ENCODE peak calls at places on chromosomes 12 and 14, in five cellular contexts. One of them, this sample, is unnamed.

GRCh38 chr12:65565601-65566560 is 258.4 kb upstream of the HMGA2 start:
- DNase-seq in NCI-H345: no peak
- DNase-seq in M059J: peak
- DNase-seq in stimulated activated CD4-positive, alpha-beta T cell treated with anti-CD3 and anti-CD28 coated beads, Interleukin-12 subunit alpha, Interleukin-12 subunit beta, amount 100 ng/mL, for 4 hours: no peak
- DNase-seq in glutamatergic neuron: no peak
- DNase-seq in this sample: peak

GRCh38 chr12:48084066-48084465 is 21.8 kb downstream of the SENP1 start:
- DNase-seq in NCI-H345: no peak
- DNase-seq in stimulated activated CD4-positive, alpha-beta T cell treated with anti-CD3 and anti-CD28 coated beads, Interleukin-12 subunit alpha, Interleukin-12 subunit beta, amount 100 ng/mL, for 4 hours: no peak
- DNase-seq in M059J: peak
- DNase-seq in glutamatergic neuron: no peak
- DNase-seq in this sample: no peak

GRCh38 chr14:94406910-94407309 is 18.5 kb upstream of the SERPINA1 start:
- DNase-seq in M059J: no peak
- DNase-seq in NCI-H345: no peak
- DNase-seq in stimulated activated CD4-positive, alpha-beta T cell treated with anti-CD3 and anti-CD28 coated beads, Interleukin-12 subunit alpha, Interleukin-12 subunit beta, amount 100 ng/mL, for 4 hours: no peak
- DNase-seq in glutamatergic neuron: no peak
- DNase-seq in this sample: no peak

GRCh38 chr12:50058743-50059312 is 1.4 kb downstream of the ASIC1 start:
- DNase-seq in M059J: no peak
- DNase-seq in glutamatergic neuron: no peak
- DNase-seq in NCI-H345: no peak
- DNase-seq in stimulated activated CD4-positive, alpha-beta T cell treated with anti-CD3 and anti-CD28 coated beads, Interleukin-12 subunit alpha, Interleukin-12 subunit beta, amount 100 ng/mL, for 4 hours: no peak
- DNase-seq in this sample: no peak

GRCh38 chr12:20210795-20211194 is 157.5 kb upstream of the PDE3A start:
- DNase-seq in stimulated activated CD4-positive, alpha-beta T cell treated with anti-CD3 and anti-CD28 coated beads, Interleukin-12 subunit alpha, Interleukin-12 subunit beta, amount 100 ng/mL, for 4 hours: no peak
- DNase-seq in M059J: no peak
- DNase-seq in NCI-H345: no peak
- DNase-seq in glutamatergic neuron: no peak
- DNase-seq in this sample: no peak

GRCh38 chr14:105864651-105865265 is 338.4 kb downstream of the TMEM121 start:
- DNase-seq in NCI-H345: no peak
- DNase-seq in glutamatergic neuron: no peak
- DNase-seq in stimulated activated CD4-positive, alpha-beta T cell treated with anti-CD3 and anti-CD28 coated beads, Interleukin-12 subunit alpha, Interleukin-12 subunit beta, amount 100 ng/mL, for 4 hours: no peak
- DNase-seq in M059J: no peak
- DNase-seq in this sample: no peak

GRCh38 chr12:91276529-91276928 is 93.9 kb upstream of the DCN start:
- DNase-seq in glutamatergic neuron: no peak
- DNase-seq in M059J: no peak
- DNase-seq in stimulated activated CD4-positive, alpha-beta T cell treated with anti-CD3 and anti-CD28 coated beads, Interleukin-12 subunit alpha, Interleukin-12 subunit beta, amount 100 ng/mL, for 4 hours: no peak
- DNase-seq in NCI-H345: no peak
- DNase-seq in this sample: no peak

GRCh38 chr14:35343709-35344474 is 51.7 kb downstream of the PSMA6 start:
- DNase-seq in glutamatergic neuron: no peak
- DNase-seq in M059J: no peak
- DNase-seq in stimulated activated CD4-positive, alpha-beta T cell treated with anti-CD3 and anti-CD28 coated beads, Interleukin-12 subunit alpha, Interleukin-12 subunit beta, amount 100 ng/mL, for 4 hours: no peak
- DNase-seq in NCI-H345: no peak
- DNase-seq in this sample: no peak

GRCh38 chr12:30643366-30643765 is 52.3 kb downstream of the IPO8 start:
- DNase-seq in M059J: peak
- DNase-seq in stimulated activated CD4-positive, alpha-beta T cell treated with anti-CD3 and anti-CD28 coated beads, Interleukin-12 subunit alpha, Interleukin-12 subunit beta, amount 100 ng/mL, for 4 hours: no peak
- DNase-seq in NCI-H345: no peak
- DNase-seq in glutamatergic neuron: no peak
- DNase-seq in this sample: peak

GRCh38 chr12:4395818-4396217 is 16.3 kb upstream of the FGF23 start:
- DNase-seq in NCI-H345: no peak
- DNase-seq in stimulated activated CD4-positive, alpha-beta T cell treated with anti-CD3 and anti-CD28 coated beads, Interleukin-12 subunit alpha, Interleukin-12 subunit beta, amount 100 ng/mL, for 4 hours: no peak
- DNase-seq in M059J: no peak
- DNase-seq in glutamatergic neuron: no peak
- DNase-seq in this sample: no peak

GRCh38 chr12:25552681-25553080 is 402 bp downstream of the LMNTD1 start:
- DNase-seq in NCI-H345: no peak
- DNase-seq in glutamatergic neuron: no peak
- DNase-seq in M059J: peak
- DNase-seq in stimulated activated CD4-positive, alpha-beta T cell treated with anti-CD3 and anti-CD28 coated beads, Interleukin-12 subunit alpha, Interleukin-12 subunit beta, amount 100 ng/mL, for 4 hours: no peak
- DNase-seq in this sample: peak

GRCh38 chr14:88352299-88353097 is 29.4 kb upstream of the KCNK10 start:
- DNase-seq in M059J: peak
- DNase-seq in NCI-H345: peak
- DNase-seq in glutamatergic neuron: no peak
- DNase-seq in stimulated activated CD4-positive, alpha-beta T cell treated with anti-CD3 and anti-CD28 coated beads, Interleukin-12 subunit alpha, Interleukin-12 subunit beta, amount 100 ng/mL, for 4 hours: no peak
- DNase-seq in this sample: no peak

GRCh38 chr12:63308701-63309100 is 157.7 kb upstream of the AVPR1A start:
- DNase-seq in glutamatergic neuron: no peak
- DNase-seq in NCI-H345: no peak
- DNase-seq in stimulated activated CD4-positive, alpha-beta T cell treated with anti-CD3 and anti-CD28 coated beads, Interleukin-12 subunit alpha, Interleukin-12 subunit beta, amount 100 ng/mL, for 4 hours: no peak
- DNase-seq in M059J: no peak
- DNase-seq in this sample: peak

GRCh38 chr12:7108042-7108927 is 729 bp downstream of the C1RL start:
- DNase-seq in stimulated activated CD4-positive, alpha-beta T cell treated with anti-CD3 and anti-CD28 coated beads, Interleukin-12 subunit alpha, Interleukin-12 subunit beta, amount 100 ng/mL, for 4 hours: peak
- DNase-seq in M059J: peak
- DNase-seq in glutamatergic neuron: peak
- DNase-seq in NCI-H345: no peak
- DNase-seq in this sample: peak

This sample was measured in kidney tubule cell.